ENCODE peak calls at places on chromosomes 7 and 10, in five cellular contexts. Z, Y, P, H and O are unnamed samples.

GRCh38 chr7:23106491-23106800 is 861 bp downstream of the KLHL7 start:
- DNase-seq in Z (no peak), H (peak), Y (no peak), P (no peak), O (no peak)

GRCh38 chr10:78231930-78232329 is 198.3 kb downstream of the RPS24 start:
- DNase-seq in Y (no peak), Z (no peak), H (no peak), P (no peak), O (no peak)

GRCh38 chr7:14020339-14020900 is 31.0 kb upstream of the ETV1 start:
- DNase-seq in Z (no peak), Y (no peak), P (no peak), H (no peak), O (no peak)

GRCh38 chr10:58140706-58141347 is 126.9 kb downstream of the IPMK start:
- DNase-seq in H (no peak), Z (no peak), Y (no peak), P (no peak), O (no peak)

GRCh38 chr7:92253251-92253650 is 7.5 kb downstream of the ANKIB1 start:
- DNase-seq in H (no peak), P (no peak), Y (no peak), Z (no peak), O (no peak)

GRCh38 chr10:105148921-105149320 is 507.8 kb downstream of the SORCS3 start:
- DNase-seq in Z (no peak), P (no peak), Y (no peak), H (no peak), O (no peak)

GRCh38 chr10:118939216-118940007 is 90.1 kb upstream of the NANOS1 start:
- DNase-seq in P (no peak), Z (no peak), H (no peak), Y (no peak), O (no peak)

GRCh38 chr10:62268027-62268398 is 631 bp downstream of the RTKN2 start:
- DNase-seq in Z (no peak), H (peak), P (no peak), Y (no peak), O (no peak)

GRCh38 chr7:146296028-146296427 is 179.4 kb downstream of the CNTNAP2 start:
- DNase-seq in H (no peak), P (no peak), Y (no peak), Z (no peak), O (no peak)

GRCh38 chr10:14815681-14816080 is 22.2 kb downstream of the CDNF start:
- DNase-seq in P (no peak), Z (no peak), H (no peak), Y (no peak), O (no peak)

GRCh38 chr10:46544989-46545791 is 11.3 kb downstream of the GPRIN2 start:
- DNase-seq in Z (no peak), H (no peak), P (no peak), Y (no peak), O (peak)

GRCh38 chr10:22900841-22901601 is 26.8 kb upstream of the ARMC3 start:
- DNase-seq in P (no peak), Z (no peak), H (no peak), Y (no peak), O (no peak)

GRCh38 chr7:29394321-29394720 is 169.3 kb upstream of the PRR15 start:
- DNase-seq in P (no peak), Z (no peak), H (no peak), Y (no peak), O (no peak)

GRCh38 chr7:26667514-26668133 is 196.8 kb downstream of the SKAP2 start:
- DNase-seq in Z (peak), P (peak), Y (peak), H (peak), O (no peak)

GRCh38 chr10:127492607-127493250 is 56.4 kb upstream of the NPS start:
- DNase-seq in Y (no peak), P (no peak), Z (no peak), H (no peak), O (no peak)

GRCh38 chr10:68668972-68669371 is 52.1 kb upstream of the CCAR1 start:
- DNase-seq in P (no peak), Z (no peak), H (no peak), Y (no peak), O (no peak)

GRCh38 chr7:92598310-92598981 is 8.3 kb upstream of the FAM133B start:
- DNase-seq in P (no peak), Z (no peak), Y (no peak), H (no peak), O (no peak)

GRCh38 chr7:17902599-17902998 is 37.7 kb downstream of the SNX13 start:
- DNase-seq in H (no peak), Y (no peak), Z (no peak), P (no peak), O (no peak)

GRCh38 chr7:133199831-133200230 is 53.0 kb upstream of the EXOC4 start:
- DNase-seq in Z (no peak), Y (no peak), H (no peak), P (no peak), O (no peak)

GRCh38 chr7:126750207-126750911 is 502.4 kb downstream of the GRM8 start:
- DNase-seq in H (no peak), Z (no peak), Y (no peak), P (no peak), O (no peak)

GRCh38 chr10:131107970-131108369 is 203.6 kb downstream of the TCERG1L start:
- DNase-seq in H (no peak), Z (no peak), Y (no peak), P (no peak), O (no peak)

GRCh38 chr7:142954680-142955268 is 7.4 kb downstream of the KEL start:
- DNase-seq in Y (no peak), H (no peak), P (no peak), Z (no peak), O (no peak)

GRCh38 chr10:50367732-50368131 is 116.4 kb upstream of the ASAH2 start:
- DNase-seq in Z (no peak), Y (no peak), H (no peak), P (no peak), O (no peak)

GRCh38 chr7:6117533-6117932 is 86.4 kb downstream of the ANKRD61 start:
- DNase-seq in P (no peak), H (no peak), Z (no peak), Y (no peak), O (no peak)

GRCh38 chr10:120508393-120508792 is 51.4 kb downstream of the PLPP4 start:
- DNase-seq in H (no peak), Z (peak), P (no peak), Y (no peak), O (no peak)

GRCh38 chr10:17474595-17474994 is 20.2 kb upstream of the ST8SIA6 start:
- DNase-seq in Z (no peak), Y (no peak), H (peak), P (no peak), O (no peak)

GRCh38 chr7:29797112-29797944 is 9.0 kb upstream of the WIPF3 start:
- DNase-seq in H (no peak), P (no peak), Y (no peak), Z (no peak), O (no peak)

GRCh38 chr10:79457256-79457785 is 11.9 kb upstream of the ZCCHC24 start:
- DNase-seq in Z (no peak), Y (no peak), H (no peak), P (no peak), O (no peak)

GRCh38 chr10:77564781-77565589 is 72.6 kb downstream of the KCNMA1 start:
- DNase-seq in P (no peak), H (no peak), Y (no peak), Z (no peak), O (no peak)

GRCh38 chr7:151426486-151426905 is 13.4 kb downstream of the CRYGN start:
- DNase-seq in P (no peak), H (peak), Z (peak), Y (peak), O (peak)

GRCh38 chr7:118734541-118734940 is 510.0 kb downstream of the ANKRD7 start:
- DNase-seq in H (no peak), P (no peak), Z (no peak), Y (no peak), O (no peak)

GRCh38 chr7:47489624-47490023 is 92.3 kb downstream of the TNS3 start:
- DNase-seq in Z (no peak), H (no peak), Y (no peak), P (no peak), O (no peak)

GRCh38 chr10:113420057-113420732 is 132.7 kb upstream of the HABP2 start:
- DNase-seq in H (no peak), Z (no peak), Y (no peak), P (no peak), O (no peak)